ENCODE peak calls at places on chromosomes 12 and 14, in eight cellular contexts. Y is HEK293T; P is activated T-helper 1 cell treated with anti-CD3 and anti-CD28 coated beads, Interleukin-12 subunit alpha, Interleukin-12 subunit beta, Interleukin-2, Interleukin-4 antibody, amounts not matched to agents 30 ng/mL and 10 ng/mL and 1 ng/mL, durations not matched to agents 14 hours and 24 hours and 36 hours; A is A549; D is NAMALWA; G is aorta; J is GM13977; E is NCI-H146. M is an unnamed sample.

GRCh38 chr12:72289633-72290032 is 17.5 kb downstream of the TRHDE start:
- DNase-seq in Y (no peak), P (no peak), A (no peak), D (no peak), G (no peak), J (no peak), E (no peak), M (no peak)

GRCh38 chr14:22896351-22896750 is 13.3 kb downstream of the REM2 start:
- DNase-seq in Y (no peak), P (no peak), A (no peak), D (no peak), G (no peak), J (no peak), E (no peak), M (no peak)

GRCh38 chr12:54360717-54361456 is 3.4 kb downstream of the GPR84 start:
- DNase-seq in Y (peak), P (no peak), A (peak), D (peak), G (peak), J (no peak), E (peak), M (no peak)

GRCh38 chr12:76547526-76547925 is 12.0 kb downstream of the OSBPL8 start:
- DNase-seq in Y (no peak), P (no peak), A (no peak), D (no peak), G (no peak), J (no peak), E (no peak), M (no peak)

GRCh38 chr12:47302111-47302597 is 222.4 kb upstream of the AMIGO2 start:
- DNase-seq in Y (no peak), P (no peak), A (peak), D (no peak), G (no peak), J (peak), E (no peak), M (no peak)

GRCh38 chr14:23054000-23054811 is 3.1 kb downstream of the CDH24 start:
- DNase-seq in Y (no peak), P (no peak), A (no peak), D (peak), G (no peak), J (peak), E (no peak), M (no peak)

GRCh38 chr12:88876867-88877266 is 296.6 kb upstream of the KITLG start:
- DNase-seq in Y (no peak), P (no peak), A (no peak), D (no peak), G (no peak), J (no peak), E (no peak), M (no peak)

GRCh38 chr14:99201351-99202073 is 70.5 kb downstream of the BCL11B start:
- DNase-seq in Y (peak), P (no peak), A (no peak), D (peak), G (no peak), J (no peak), E (no peak), M (no peak)

GRCh38 chr12:48882325-48882687 is 16.6 kb upstream of the RND1 start:
- DNase-seq in Y (no peak), P (no peak), A (peak), D (no peak), G (peak), J (no peak), E (no peak), M (no peak)

GRCh38 chr12:69095765-69096477 is 143.4 kb upstream of the CPSF6 start:
- DNase-seq in Y (no peak), P (no peak), A (no peak), D (peak), G (no peak), J (no peak), E (no peak), M (no peak)

GRCh38 chr12:40552868-40553267 is 139.4 kb upstream of the CNTN1 start:
- DNase-seq in Y (no peak), P (no peak), A (no peak), D (no peak), G (no peak), J (no peak), E (no peak), M (no peak)

GRCh38 chr14:22838631-22839041 is 2.3 kb downstream of the MMP14 start:
- DNase-seq in Y (no peak), P (no peak), A (no peak), D (no peak), G (peak), J (no peak), E (no peak), M (no peak)

GRCh38 chr12:132020292-132020691 is 70.5 kb downstream of the EP400 start:
- DNase-seq in Y (no peak), P (no peak), A (no peak), D (no peak), G (no peak), J (no peak), E (no peak), M (no peak)

GRCh38 chr12:110431957-110432587 is 18.1 kb downstream of the ARPC3 start:
- DNase-seq in Y (no peak), P (no peak), A (no peak), D (no peak), G (no peak), J (no peak), E (no peak), M (no peak)

GRCh38 chr12:79402626-79403025 is 288.1 kb downstream of the PAWR start:
- DNase-seq in Y (no peak), P (no peak), A (no peak), D (no peak), G (no peak), J (no peak), E (no peak), M (no peak)

GRCh38 chr14:85907536-85907935 is 377.6 kb downstream of the FLRT2 start:
- DNase-seq in Y (no peak), P (no peak), A (no peak), D (no peak), G (no peak), J (no peak), E (no peak), M (no peak)

GRCh38 chr12:51421266-51421884 is 3.3 kb upstream of the SLC4A8 start:
- DNase-seq in Y (peak), P (peak), A (peak), D (peak), G (no peak), J (peak), E (peak), M (no peak)